ENCODE peak calls at places on chromosomes 2 and 18, in six cellular contexts. Y is HFF-Myc; W is activated gamma-delta T cell treated with Interleukin-2 at 50 U/mL for 16 hours; Q is amniotic epithelial cell; G is stimulated activated CD4-positive, alpha-beta T cell treated with anti-CD3 and anti-CD28 coated beads, Interleukin-2, amount 100 ng/mL, for 24 hours; B is astrocyte of the spinal cord. U is an unnamed sample.

GRCh38 chr18:47868744-47869143 is 61.7 kb downstream of the SMAD2 start:
- DNase-seq in Y (no peak), W (no peak), Q (no peak), G (no peak), B (no peak), U (no peak)

GRCh38 chr18:29459986-29460385 is 1283.1 kb upstream of the CDH2 start:
- DNase-seq in Y (no peak), W (no peak), Q (no peak), G (no peak), B (no peak), U (no peak)

GRCh38 chr2:47221956-47222355 is 66.8 kb upstream of the STPG4 start:
- DNase-seq in Y (no peak), W (no peak), Q (peak), G (no peak), B (peak), U (peak)

GRCh38 chr2:98454500-98455235 is 10.0 kb downstream of the INPP4A start:
- DNase-seq in Y (no peak), W (no peak), Q (peak), G (no peak), B (peak), U (no peak)

GRCh38 chr2:44429034-44429433 is 67.3 kb downstream of the CAMKMT start:
- DNase-seq in Y (no peak), W (no peak), Q (peak), G (no peak), B (peak), U (peak)

GRCh38 chr2:174376967-174377366 is 18.6 kb upstream of the SCRN3 start:
- DNase-seq in Y (no peak), W (no peak), Q (peak), G (no peak), B (no peak), U (peak)

GRCh38 chr2:47741637-47742036 is 41.3 kb upstream of the MSH6 start:
- DNase-seq in Y (no peak), W (no peak), Q (no peak), G (no peak), B (no peak), U (no peak)

GRCh38 chr18:8814206-8814605 is 108.8 kb downstream of the MTCL1 start:
- DNase-seq in Y (no peak), W (no peak), Q (peak), G (no peak), B (peak), U (peak)

GRCh38 chr2:221095381-221095780 is 476.7 kb downstream of the EPHA4 start:
- DNase-seq in Y (no peak), W (no peak), Q (no peak), G (no peak), B (peak), U (no peak)

GRCh38 chr2:37506407-37507068 is 162.1 kb downstream of the QPCT start:
- DNase-seq in Y (no peak), W (no peak), Q (peak), G (no peak), B (peak), U (no peak)

GRCh38 chr2:205989291-205990071 is 96.5 kb downstream of the INO80D start:
- DNase-seq in Y (no peak), W (no peak), Q (peak), G (no peak), B (no peak), U (no peak)

GRCh38 chr2:50529600-50530218 is 502.2 kb downstream of the NRXN1 start:
- DNase-seq in Y (peak), W (no peak), Q (peak), G (no peak), B (peak), U (peak)

GRCh38 chr2:127197475-127198385 is 22.4 kb downstream of the CYP27C1 start:
- DNase-seq in Y (no peak), W (peak), Q (peak), G (peak), B (peak), U (peak)

GRCh38 chr2:145007673-145008263 is 487.8 kb upstream of the ZEB2 start:
- DNase-seq in Y (peak), W (no peak), Q (peak), G (no peak), B (peak), U (peak)

GRCh38 chr2:236293241-236293810 is 29.1 kb upstream of the ASB18 start:
- DNase-seq in Y (no peak), W (no peak), Q (no peak), G (no peak), B (no peak), U (no peak)

GRCh38 chr2:110852541-110853263 is 120.3 kb downstream of the ACOXL start:
- DNase-seq in Y (no peak), W (peak), Q (no peak), G (no peak), B (no peak), U (no peak)

GRCh38 chr2:143907801-143908200 is 612.1 kb downstream of the ZEB2 start:
- DNase-seq in Y (no peak), W (no peak), Q (no peak), G (no peak), B (no peak), U (peak)

GRCh38 chr2:18623782-18624181 is 34.4 kb upstream of the NT5C1B start:
- DNase-seq in Y (no peak), W (no peak), Q (peak), G (no peak), B (peak), U (peak)

GRCh38 chr18:34808389-34808788 is 98.3 kb downstream of the DTNA start:
- DNase-seq in Y (no peak), W (no peak), Q (no peak), G (no peak), B (no peak), U (no peak)

GRCh38 chr2:105578166-105578565 is 166.5 kb upstream of the NCK2 start:
- DNase-seq in Y (no peak), W (no peak), Q (no peak), G (no peak), B (no peak), U (no peak)

GRCh38 chr18:43265465-43265864 is 11.8 kb downstream of the SYT4 start:
- DNase-seq in Y (no peak), W (no peak), Q (no peak), G (no peak), B (no peak), U (no peak)

GRCh38 chr18:49527631-49528327 is 34.1 kb upstream of the LIPG start:
- DNase-seq in Y (no peak), W (no peak), Q (no peak), G (no peak), B (no peak), U (no peak)

GRCh38 chr2:112151701-112152440 is 13.7 kb downstream of the FBLN7 start:
- DNase-seq in Y (no peak), W (no peak), Q (no peak), G (no peak), B (no peak), U (no peak)

GRCh38 chr2:63432373-63432772 is 155.9 kb downstream of the WDPCP start:
- DNase-seq in Y (peak), W (no peak), Q (peak), G (no peak), B (peak), U (no peak)

GRCh38 chr2:138994502-138994901 is 214.3 kb upstream of the NXPH2 start:
- DNase-seq in Y (no peak), W (no peak), Q (no peak), G (no peak), B (no peak), U (no peak)